ENCODE peak calls at places on chromosomes 6 and 20, in six cellular contexts. B is fibroblast of mammary gland, O is astrocyte of the spinal cord, L is GM12865, M is OCI-LY7, T is choroid plexus epithelial cell. Q is an unnamed sample.

GRCh38 chr6:20217476-20217855 is 5.2 kb upstream of the MBOAT1 start:
- DNase-seq in L (no peak), B (no peak), O (no peak), T (no peak), M (no peak), Q (no peak)

GRCh38 chr20:38617830-38618196 is 16.2 kb downstream of the ARHGAP40 start:
- DNase-seq in L (no peak), M (no peak), T (no peak), B (no peak), O (no peak), Q (no peak)

GRCh38 chr6:1678966-1679690 is 69.4 kb downstream of the FOXC1 start:
- DNase-seq in B (no peak), T (no peak), O (peak; percentile 19), L (no peak), M (no peak), Q (no peak)

GRCh38 chr20:63096681-63097335 is 90.0 kb upstream of the BHLHE23 start:
- DNase-seq in L (no peak), M (no peak), B (no peak), T (no peak), O (no peak), Q (no peak)

GRCh38 chr6:65786815-65787214 is 79.8 kb upstream of the EYS start:
- DNase-seq in B (no peak), O (no peak), M (no peak), L (no peak), T (no peak), Q (no peak)

GRCh38 chr6:31476515-31477139 is 21.3 kb upstream of the MICB start:
- DNase-seq in B (no peak), M (peak; percentile 65), L (no peak), T (no peak), O (no peak), Q (no peak)

GRCh38 chr6:148306287-148306686 is 36.4 kb upstream of the SASH1 start:
- DNase-seq in B (no peak), M (no peak), O (no peak), T (no peak), L (no peak), Q (no peak)

GRCh38 chr6:101391772-101392560 is 1.5 kb upstream of the GRIK2 start:
- DNase-seq in T (no peak), O (no peak), L (no peak), B (peak; percentile 29), M (no peak), Q (no peak)

GRCh38 chr6:125585470-125585869 is 164.0 kb upstream of the HEY2 start:
- DNase-seq in L (no peak), B (no peak), T (no peak), M (no peak), O (no peak), Q (no peak)

GRCh38 chr6:45872827-45873226 is 142.8 kb downstream of the CLIC5 start:
- DNase-seq in O (no peak), L (no peak), M (no peak), T (no peak), B (no peak), Q (no peak)

GRCh38 chr20:37755665-37756064 is 61.8 kb downstream of the CTNNBL1 start:
- DNase-seq in B (peak; percentile 22), M (no peak), T (peak; percentile 20), O (no peak), L (no peak), Q (no peak)

GRCh38 chr6:141451508-141452353 is 681.0 kb upstream of the GJE1 start:
- DNase-seq in B (peak; percentile 85), M (no peak), O (peak; percentile 65), L (no peak), T (peak; percentile 60), Q (no peak)

GRCh38 chr6:153373869-153374268 is 242.8 kb upstream of the RGS17 start:
- DNase-seq in O (no peak), T (no peak), B (no peak), L (no peak), M (no peak), Q (no peak)

GRCh38 chr6:19719691-19720127 is 117.5 kb upstream of the ID4 start:
- DNase-seq in B (peak; percentile 64), M (no peak), L (no peak), T (peak; percentile 57), O (peak; percentile 33), Q (no peak)

GRCh38 chr6:69416739-69417138 is 380.1 kb downstream of the LMBRD1 start:
- DNase-seq in M (no peak), T (peak; percentile 17), L (no peak), B (peak; percentile 4), O (peak; percentile 55), Q (no peak)

GRCh38 chr6:113182370-113183141 is 674.6 kb upstream of the MARCKS start:
- DNase-seq in L (no peak), M (no peak), T (peak; percentile 86), B (peak; percentile 83), O (peak; percentile 80), Q (no peak)

GRCh38 chr6:116087437-116088027 is 13.1 kb upstream of the NT5DC1 start:
- DNase-seq in M (no peak), O (peak; percentile 63), L (peak; percentile 93), T (peak; percentile 53), B (peak; percentile 26), Q (no peak)

GRCh38 chr6:67952121-67952520 is 683.0 kb upstream of the ADGRB3 start:
- DNase-seq in B (peak; percentile 51), M (no peak), O (peak; percentile 35), T (peak; percentile 73), L (no peak), Q (no peak)

GRCh38 chr6:39188577-39188976 is 40.7 kb downstream of the KCNK5 start:
- DNase-seq in T (no peak), L (no peak), O (no peak), B (no peak), M (no peak), Q (peak; percentile 28)

GRCh38 chr6:33433560-33434191 is 13.8 kb downstream of the SYNGAP1 start:
- DNase-seq in L (no peak), T (peak; percentile 43), B (no peak), O (peak; percentile 43), M (no peak), Q (no peak)

GRCh38 chr6:4664117-4664626 is 112.0 kb upstream of the CDYL start:
- DNase-seq in O (peak; percentile 79), B (peak; percentile 95), M (no peak), T (peak; percentile 82), L (no peak), Q (no peak)

GRCh38 chr6:6730831-6731230 is 142.3 kb downstream of the LY86 start:
- DNase-seq in L (no peak), O (peak; percentile 92), B (peak; percentile 97), T (peak; percentile 87), M (no peak), Q (peak; percentile 34)

GRCh38 chr6:119350202-119351004 is 842 bp upstream of the MAN1A1 start:
- DNase-seq in O (peak; percentile 78), M (peak; percentile 67), L (peak; percentile 72), B (peak; percentile 83), T (peak; percentile 82), Q (peak; percentile 69)
- TF ChIP-seq CTCF in O (no peak), M (no peak), L (no peak), B (no peak), T (no peak), Q (no peak)

GRCh38 chr6:128495536-128496333 is 24.7 kb downstream of the PTPRK start:
- DNase-seq in L (no peak), M (no peak), B (no peak), T (no peak), O (no peak), Q (no peak)
- TF ChIP-seq CTCF in L (no peak), M (no peak), B (no peak), T (no peak), O (no peak), Q (no peak)

GRCh38 chr6:36027501-36028087 is at the start of gene MAPK14:
- DNase-seq in T (peak; percentile 100), M (peak; percentile 100), B (peak; percentile 100), O (peak; percentile 100), L (peak; percentile 100), Q (peak; percentile 100)
- TF ChIP-seq CTCF in T (peak; percentile 93), M (peak; percentile 83), B (peak; percentile 85), O (peak; percentile 89), L (peak; percentile 90), Q (peak; percentile 89)

DNA sequence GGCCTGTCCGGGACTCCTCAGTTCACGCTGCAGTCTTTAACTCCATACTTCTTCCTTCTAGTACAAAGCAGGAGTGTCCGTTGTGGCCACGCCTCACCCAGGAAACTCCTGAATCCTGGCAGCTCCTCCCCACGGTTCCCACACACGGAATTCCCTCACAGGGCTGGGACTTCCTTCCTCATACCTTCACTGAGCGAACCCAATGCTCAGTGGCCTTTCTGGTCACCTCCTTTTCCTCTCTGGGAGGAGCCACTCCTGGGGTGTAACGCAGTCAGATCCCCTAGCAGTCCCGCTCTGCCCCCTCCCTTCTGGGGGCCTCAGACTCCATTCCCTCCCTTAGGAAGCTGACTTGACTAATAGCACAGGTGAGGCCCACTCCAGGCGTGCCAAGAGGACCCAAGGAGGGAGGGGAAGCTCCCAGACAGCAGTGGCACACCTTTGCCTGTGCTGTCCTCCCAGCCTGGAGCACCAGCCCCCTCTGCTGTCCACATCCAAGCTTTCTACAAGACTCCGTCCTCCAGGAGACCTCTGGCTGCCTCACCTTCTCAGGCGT is at the start of gene SLC52A3:
- DNase-seq in L (no peak), M (no peak), O (no peak), T (no peak), B (no peak), Q (peak; percentile 45)
- TF ChIP-seq CTCF in L (peak; percentile 10), M (no peak), O (no peak), T (peak; percentile 10), B (peak; percentile 4), Q (no peak)